ENCODE peak calls at places on chromosomes 13 and 19, in six cellular contexts. A is thoracic aorta, U is A549, K is mucosa of descending colon, N is lung, D is cardiac fibroblast. B is an unnamed sample.

GRCh38 chr19:48636859-48637448 is at the start of gene DBP:
- DNase-seq in A (no peak), U (peak), K (no peak), N (no peak), D (no peak), B (no peak)

GRCh38 chr13:98972627-98973026 is 5.2 kb downstream of the DOCK9 start:
- DNase-seq in A (no peak), U (no peak), K (no peak), N (no peak), D (peak), B (peak)

GRCh38 chr19:47152632-47153031 is 22.0 kb downstream of the SAE1 start:
- DNase-seq in A (no peak), U (no peak), K (peak), N (no peak), D (no peak), B (no peak)

GRCh38 chr13:28138012-28138755 is at the start of gene PAN3:
- DNase-seq in A (peak), U (peak), K (peak), N (peak), D (peak), B (peak)

GRCh38 chr13:19759669-19760068 is 23.1 kb downstream of the PSPC1 start:
- DNase-seq in A (no peak), U (no peak), K (no peak), N (no peak), D (peak), B (no peak)

GRCh38 chr13:70812481-70812880 is 704.2 kb upstream of the KLHL1 start:
- DNase-seq in A (no peak), U (no peak), K (no peak), N (no peak), D (peak), B (peak)

GRCh38 chr19:55857149-55857548 is 20.8 kb downstream of the NLRP4 start:
- DNase-seq in A (no peak), U (no peak), K (no peak), N (no peak), D (no peak), B (no peak)

GRCh38 chr13:113792821-113793717 is 34.0 kb downstream of the TMEM255B start:
- DNase-seq in A (no peak), U (no peak), K (peak), N (no peak), D (no peak), B (no peak)

GRCh38 chr13:76454991-76455390 is 431.2 kb downstream of the KCTD12 start:
- DNase-seq in A (no peak), U (no peak), K (no peak), N (no peak), D (no peak), B (no peak)

GRCh38 chr13:94435604-94436226 is 43.8 kb downstream of the DCT start:
- DNase-seq in A (no peak), U (peak), K (no peak), N (no peak), D (peak), B (peak)

GRCh38 chr19:48558018-48558684 is 6.2 kb downstream of the SULT2B1 start:
- DNase-seq in A (no peak), U (peak), K (peak), N (no peak), D (peak), B (no peak)

GRCh38 chr13:101978546-101979315 is 423.1 kb downstream of the FGF14 start:
- DNase-seq in A (no peak), U (no peak), K (no peak), N (no peak), D (no peak), B (no peak)

GRCh38 chr19:10271543-10272086 is 695 bp downstream of the ICAM1 start:
- DNase-seq in A (no peak), U (no peak), K (no peak), N (peak), D (peak), B (no peak)

GRCh38 chr19:55486971-55487883 is 1.0 kb upstream of the SSC5D start:
- DNase-seq in A (no peak), U (peak), K (peak), N (no peak), D (peak), B (peak)

GRCh38 chr19:46834984-46835383 is 15.7 kb downstream of the AP2S1 start:
- DNase-seq in A (no peak), U (no peak), K (no peak), N (no peak), D (no peak), B (no peak)

GRCh38 chr13:76016799-76017198 is 380.7 kb downstream of the LMO7 start:
- DNase-seq in A (no peak), U (peak), K (peak), N (no peak), D (peak), B (no peak)

GRCh38 chr19:1494115-1494815 is 3.3 kb downstream of the REEP6 start:
- DNase-seq in A (no peak), U (no peak), K (no peak), N (no peak), D (no peak), B (no peak)

GRCh38 chr19:31338069-31338767 is 11.0 kb downstream of the TSHZ3 start:
- DNase-seq in A (no peak), U (peak), K (peak), N (no peak), D (peak), B (no peak)

GRCh38 chr13:98992355-98992754 is 14.5 kb upstream of the DOCK9 start:
- DNase-seq in A (no peak), U (no peak), K (no peak), N (no peak), D (peak), B (no peak)

GRCh38 chr13:48571121-48571901 is 38.4 kb upstream of the RCBTB2 start:
- DNase-seq in A (no peak), U (no peak), K (no peak), N (no peak), D (peak), B (peak)

GRCh38 chr19:33278403-33279269 is 23.7 kb downstream of the CEBPA start:
- DNase-seq in A (no peak), U (no peak), K (no peak), N (no peak), D (no peak), B (no peak)

GRCh38 chr19:33277434-33277833 is 24.9 kb downstream of the CEBPA start:
- DNase-seq in A (no peak), U (no peak), K (no peak), N (no peak), D (no peak), B (no peak)

GRCh38 chr19:33279430-33280350 is 22.6 kb downstream of the CEBPA start:
- DNase-seq in A (no peak), U (no peak), K (no peak), N (no peak), D (no peak), B (no peak)

GRCh38 chr19:33275933-33276619 is 26.3 kb downstream of the CEBPA start:
- DNase-seq in A (no peak), U (no peak), K (no peak), N (no peak), D (no peak), B (no peak)

DNA sequence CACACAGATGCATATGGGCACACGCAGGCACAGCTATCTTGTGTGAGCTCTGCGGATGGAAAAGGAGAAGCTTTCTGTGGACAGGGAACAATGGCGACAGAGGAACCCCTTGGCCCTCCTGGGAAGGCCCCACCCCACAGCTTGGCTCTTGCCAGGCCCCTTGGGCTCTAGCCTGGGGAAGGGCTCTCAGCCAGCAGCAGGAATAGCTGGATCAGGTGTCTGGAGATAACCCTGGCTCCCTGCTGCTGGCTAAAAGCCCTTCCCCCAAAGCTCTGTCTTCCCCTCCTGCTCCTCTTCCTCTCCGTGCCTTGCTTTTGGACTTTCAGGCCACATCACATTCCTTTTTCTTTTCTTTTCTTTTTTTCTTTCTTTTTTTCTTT is 24.3 kb downstream of the CEBPA start:
- DNase-seq in A (no peak), U (no peak), K (no peak), N (no peak), D (no peak), B (no peak)
- H3K4me3 ChIP-seq in A (no peak), U (no peak), K (no peak), N (no peak), D (no peak), B (no peak)

GRCh38 chr19:41019346-41019745 is 28.3 kb downstream of the CYP2B6 start:
- DNase-seq in A (no peak), U (no peak), K (no peak), N (no peak), D (no peak), B (no peak)

GRCh38 chr19:41016488-41017071 is 25.5 kb downstream of the CYP2B6 start:
- DNase-seq in A (no peak), U (no peak), K (no peak), N (no peak), D (no peak), B (no peak)

GRCh38 chr19:41018736-41019290 is 27.7 kb downstream of the CYP2B6 start:
- DNase-seq in A (no peak), U (no peak), K (no peak), N (no peak), D (no peak), B (no peak)

GRCh38 chr19:41013359-41013758 is 22.3 kb downstream of the CYP2B6 start:
- DNase-seq in A (no peak), U (no peak), K (no peak), N (no peak), D (no peak), B (no peak)

GRCh38 chr19:41014643-41015042 is 23.6 kb downstream of the CYP2B6 start:
- DNase-seq in A (no peak), U (no peak), K (no peak), N (no peak), D (no peak), B (no peak)
- TF ChIP-seq CTCF in A (no peak), U (no peak), K (no peak), N (no peak), D (no peak), B (no peak)

GRCh38 chr13:40980466-40980865 is 38.6 kb downstream of the ELF1 start:
- DNase-seq in A (no peak), U (no peak), K (no peak), N (no peak), D (no peak), B (no peak)
- H3K4me3 ChIP-seq in A (peak), U (no peak), K (no peak), N (no peak), D (peak), B (no peak)

GRCh38 chr13:80551650-80552497 is 210.9 kb upstream of the SPRY2 start:
- DNase-seq in A (no peak), U (no peak), K (no peak), N (no peak), D (peak), B (no peak)

GRCh38 chr13:80547885-80548284 is 207.0 kb upstream of the SPRY2 start:
- DNase-seq in A (no peak), U (no peak), K (no peak), N (no peak), D (peak), B (no peak)

GRCh38 chr13:80550856-80551532 is 210.1 kb upstream of the SPRY2 start:
- DNase-seq in A (no peak), U (no peak), K (no peak), N (no peak), D (no peak), B (no peak)

GRCh38 chr13:80553041-80553440 is 212.1 kb upstream of the SPRY2 start:
- DNase-seq in A (no peak), U (no peak), K (no peak), N (no peak), D (no peak), B (no peak)

DNA sequence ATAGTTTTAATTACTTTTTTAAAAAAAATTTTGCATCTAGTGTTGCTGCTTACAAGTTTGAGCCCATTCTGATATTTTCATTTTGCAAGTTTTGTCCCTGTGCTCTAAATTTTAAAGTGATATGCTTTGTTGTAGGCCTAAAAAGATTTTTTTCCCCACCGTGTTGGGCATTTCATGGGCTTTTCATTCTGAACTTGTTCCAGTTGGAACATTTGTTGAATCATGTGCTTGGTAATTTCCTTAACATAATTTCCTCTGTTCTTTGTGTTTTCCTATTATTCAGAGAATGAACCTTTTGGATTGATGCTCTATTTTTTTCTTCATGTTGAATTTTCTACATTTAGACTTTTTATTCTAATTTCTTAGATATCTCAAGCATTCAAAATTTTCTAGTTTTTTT is 206.4 kb upstream of the SPRY2 start:
- DNase-seq in A (no peak), U (no peak), K (no peak), N (no peak), D (no peak), B (no peak)
- TF ChIP-seq CTCF in A (no peak), U (no peak), K (no peak), N (no peak), D (no peak), B (no peak)

GRCh38 chr19:4691383-4691782 is 21.2 kb upstream of the MYDGF start:
- DNase-seq in A (no peak), U (no peak), K (peak), N (no peak), D (no peak), B (no peak)

GRCh38 chr19:4694211-4694987 is 24.3 kb upstream of the MYDGF start:
- DNase-seq in A (no peak), U (peak), K (peak), N (no peak), D (peak), B (peak)

GRCh38 chr19:4693078-4693350 is 22.9 kb upstream of the MYDGF start:
- DNase-seq in A (no peak), U (no peak), K (no peak), N (no peak), D (no peak), B (no peak)

GRCh38 chr19:4693471-4694121 is 23.5 kb upstream of the MYDGF start:
- DNase-seq in A (no peak), U (no peak), K (no peak), N (no peak), D (no peak), B (no peak)

DNA sequence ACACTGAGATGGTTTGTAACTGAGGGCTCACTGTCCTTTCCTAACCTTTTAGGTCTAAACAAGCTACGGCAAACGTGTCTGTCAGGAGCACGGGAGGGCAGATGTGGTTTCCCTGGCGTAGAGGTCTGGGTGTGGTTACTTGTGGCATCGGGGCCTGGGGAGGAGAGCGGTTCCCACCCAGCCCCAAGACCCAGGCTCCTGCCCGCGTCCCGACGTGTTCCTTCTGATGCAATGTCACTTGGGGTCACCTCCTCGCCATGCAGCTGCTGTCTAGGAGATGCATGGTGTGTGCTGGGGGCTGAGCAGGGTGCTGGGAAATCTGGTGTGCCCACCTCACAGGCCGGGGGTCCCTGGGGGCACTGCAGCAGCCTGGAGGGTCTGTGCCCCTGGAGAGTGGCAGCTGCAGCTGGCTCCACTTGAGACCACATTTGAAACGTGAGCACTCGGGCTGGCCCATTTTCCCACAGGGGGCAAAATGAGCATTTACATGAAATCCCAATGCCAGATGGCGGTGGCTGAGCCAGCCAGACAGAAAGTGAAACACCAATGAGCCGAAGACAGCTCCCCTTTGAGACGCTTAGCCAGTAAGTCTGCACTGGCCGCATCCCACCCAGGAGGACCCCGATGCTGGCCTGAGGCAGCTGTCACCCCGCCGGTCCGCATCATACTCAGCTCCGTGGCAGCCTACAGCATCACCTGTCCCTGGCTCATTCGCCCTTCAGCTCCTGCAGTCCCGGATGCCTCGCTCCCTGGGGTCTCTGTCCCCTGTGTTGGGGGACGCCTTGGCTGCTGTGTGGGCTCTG is 22.3 kb upstream of the MYDGF start:
- DNase-seq in A (no peak), U (no peak), K (no peak), N (no peak), D (no peak), B (no peak)
- H3K4me3 ChIP-seq in A (no peak), U (no peak), K (no peak), N (no peak), D (no peak), B (no peak)

GRCh38 chr13:31056650-31057275 is 104.9 kb downstream of the HSPH1 start:
- DNase-seq in A (no peak), U (no peak), K (no peak), N (no peak), D (peak), B (no peak)
- TF ChIP-seq CTCF in A (no peak), U (no peak), K (no peak), N (no peak), D (peak), B (no peak)

DNA sequence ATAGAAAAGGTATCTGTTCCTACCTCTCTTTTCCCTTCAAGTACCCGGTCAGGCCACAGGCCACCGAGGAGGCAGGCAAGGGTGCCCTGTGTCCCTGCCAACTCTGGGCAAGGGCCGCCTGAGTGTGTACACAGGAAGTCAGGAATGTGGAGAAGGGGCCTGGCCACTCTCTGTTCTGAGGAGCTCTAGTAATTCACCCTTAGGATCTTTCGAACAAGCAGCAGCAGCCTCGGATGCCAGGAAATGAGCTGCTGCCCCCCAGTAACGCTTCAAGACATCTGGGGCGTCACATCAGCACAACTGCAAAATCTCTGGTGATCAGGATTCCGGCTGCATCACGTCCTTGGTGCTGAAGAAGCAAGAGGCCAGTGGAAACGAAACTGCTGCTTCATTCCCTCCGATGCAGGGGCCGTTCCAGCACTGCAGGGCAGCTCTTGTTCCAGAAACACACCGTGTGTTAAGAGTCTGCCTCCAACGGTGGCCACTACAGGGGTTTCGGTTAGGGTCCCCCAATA is 2.0 kb downstream of the RAB20 start:
- DNase-seq in A (no peak), U (no peak), K (peak), N (peak), D (peak), B (no peak)
- H3K4me3 ChIP-seq in A (peak), U (no peak), K (no peak), N (peak), D (peak), B (no peak)

DNA sequence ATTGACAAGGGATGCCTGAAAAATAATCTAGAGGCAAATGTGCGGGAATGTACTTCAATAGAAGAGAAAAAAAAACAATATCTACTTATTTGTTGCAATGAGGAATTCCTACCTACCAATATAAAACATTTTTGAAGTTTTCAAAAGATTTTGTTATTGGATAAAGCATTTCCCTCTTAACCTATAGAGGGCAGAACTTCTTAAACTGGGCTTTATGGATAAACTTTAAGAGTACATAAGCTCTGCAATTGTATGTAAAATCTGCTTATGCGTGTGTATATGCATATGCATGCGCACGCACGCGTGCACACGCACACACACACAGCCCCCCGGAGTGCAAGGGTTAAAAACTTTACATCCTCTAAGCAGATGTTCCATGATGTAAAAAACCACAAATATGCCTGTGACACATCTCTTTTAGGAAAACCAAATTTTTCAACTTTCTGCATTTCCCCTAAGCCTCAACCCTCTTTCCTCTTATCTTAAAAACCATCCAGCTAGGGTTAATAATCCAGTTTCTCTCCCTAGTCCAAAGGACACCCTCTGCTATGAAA is 73.1 kb upstream of the OXGR1 start:
- DNase-seq in A (no peak), U (no peak), K (no peak), N (no peak), D (peak), B (no peak)
- TF ChIP-seq CTCF in A (no peak), U (no peak), K (no peak), N (no peak), D (peak), B (no peak)